ENCODE peak calls at places on chromosomes 11 and 22, in six cellular contexts. J is HCT116, A is type B pancreatic cell, R is ACHN, T is choroid plexus epithelial cell, P is ELF-1. Z is an unnamed sample.

GRCh38 chr22:48939441-48940265 is 888.0 kb downstream of the BRD1 start:
- DNase-seq in J (no peak), A (peak), R (no peak), T (no peak), P (no peak), Z (no peak)

GRCh38 chr11:71458146-71459070 is 5.4 kb downstream of the NADSYN1 start:
- DNase-seq in J (no peak), A (no peak), R (no peak), T (no peak), P (no peak), Z (no peak)

GRCh38 chr22:43151251-43152000 is at the start of gene TSPO:
- DNase-seq in J (no peak), A (no peak), R (peak), T (no peak), P (no peak), Z (peak)

GRCh38 chr11:67302571-67303131 is 679 bp upstream of the SSH3 start:
- DNase-seq in J (no peak), A (no peak), R (peak), T (peak), P (peak), Z (peak)

GRCh38 chr22:40335358-40335757 is 10.9 kb upstream of the ADSL start:
- DNase-seq in J (no peak), A (no peak), R (no peak), T (no peak), P (no peak), Z (no peak)

GRCh38 chr11:64747961-64748715 is 4.2 kb upstream of the RASGRP2 start:
- DNase-seq in J (no peak), A (no peak), R (no peak), T (no peak), P (no peak), Z (no peak)

GRCh38 chr11:68461284-68461861 is 821 bp downstream of the PPP6R3 start:
- DNase-seq in J (no peak), A (no peak), R (peak), T (peak), P (peak), Z (peak)

GRCh38 chr11:127925430-127925829 is 661.9 kb downstream of the ETS1 start:
- DNase-seq in J (no peak), A (no peak), R (no peak), T (peak), P (no peak), Z (no peak)

GRCh38 chr22:33005476-33005875 is 52.7 kb downstream of the SYN3 start:
- DNase-seq in J (no peak), A (no peak), R (no peak), T (no peak), P (no peak), Z (no peak)

GRCh38 chr11:81570669-81571068 is 1163.0 kb downstream of the FAM181B start:
- DNase-seq in J (no peak), A (no peak), R (no peak), T (no peak), P (no peak), Z (no peak)

GRCh38 chr11:6204708-6205107 is 649 bp upstream of the C11orf42 start:
- DNase-seq in J (no peak), A (no peak), R (no peak), T (peak), P (no peak), Z (no peak)

GRCh38 chr11:84906995-84907394 is 720.1 kb downstream of the DLG2 start:
- DNase-seq in J (no peak), A (no peak), R (no peak), T (peak), P (no peak), Z (no peak)

GRCh38 chr11:19080579-19080993 is 20.1 kb upstream of the MRGPRX2 start:
- DNase-seq in J (no peak), A (no peak), R (no peak), T (peak), P (no peak), Z (no peak)

GRCh38 chr11:26028294-26028954 is 303.5 kb upstream of the ANO3 start:
- DNase-seq in J (no peak), A (no peak), R (no peak), T (peak), P (no peak), Z (peak)

GRCh38 chr11:62857541-62857982 is 18.2 kb upstream of the WDR74 start:
- DNase-seq in J (no peak), A (no peak), R (no peak), T (no peak), P (peak), Z (no peak)

GRCh38 chr11:1049431-1049891 is 12.9 kb upstream of the MUC6 start:
- DNase-seq in J (no peak), A (no peak), R (no peak), T (no peak), P (no peak), Z (no peak)

GRCh38 chr22:30822216-30823014 is 127.7 kb downstream of the OSBP2 start:
- DNase-seq in J (no peak), A (no peak), R (no peak), T (no peak), P (peak), Z (no peak)

GRCh38 chr11:12171921-12172320 is 61.5 kb downstream of the MICAL2 start:
- DNase-seq in J (no peak), A (no peak), R (no peak), T (no peak), P (no peak), Z (no peak)

GRCh38 chr11:126139541-126140091 is 71.8 kb downstream of the RPUSD4 start:
- DNase-seq in J (no peak), A (no peak), R (no peak), T (peak), P (no peak), Z (no peak)

GRCh38 chr22:25482868-25483639 is 81.4 kb upstream of the GRK3 start:
- DNase-seq in J (no peak), A (no peak), R (no peak), T (no peak), P (no peak), Z (no peak)

GRCh38 chr22:30245985-30246901 is at the start of gene LIF:
- DNase-seq in J (no peak), A (no peak), R (no peak), T (peak), P (no peak), Z (no peak)

GRCh38 chr11:112555491-112556364 is 295.1 kb upstream of the PLET1 start:
- DNase-seq in J (peak), A (peak), R (peak), T (peak), P (peak), Z (peak)

GRCh38 chr11:2833051-2833937 is 52.3 kb downstream of the CDKN1C start:
- DNase-seq in J (no peak), A (no peak), R (no peak), T (no peak), P (no peak), Z (no peak)

GRCh38 chr11:36501236-36501635 is 8.8 kb downstream of the TRAF6 start:
- DNase-seq in J (no peak), A (no peak), R (no peak), T (no peak), P (no peak), Z (no peak)

GRCh38 chr11:44304091-44305084 is 5.6 kb downstream of the ALX4 start:
- DNase-seq in J (no peak), A (no peak), R (no peak), T (no peak), P (peak), Z (no peak)

GRCh38 chr11:92657226-92657625 is 312.2 kb upstream of the MTNR1B start:
- DNase-seq in J (no peak), A (no peak), R (no peak), T (no peak), P (no peak), Z (no peak)

GRCh38 chr22:44570476-44571445 is 72.7 kb upstream of the RTL6 start:
- DNase-seq in J (no peak), A (peak), R (no peak), T (no peak), P (no peak), Z (no peak)

GRCh38 chr11:47469411-47470179 is 20.7 kb upstream of the RAPSN start:
- DNase-seq in J (no peak), A (no peak), R (no peak), T (peak), P (peak), Z (no peak)

GRCh38 chr22:46969491-46969890 is 207.0 kb downstream of the TBC1D22A start:
- DNase-seq in J (no peak), A (no peak), R (no peak), T (no peak), P (no peak), Z (no peak)

GRCh38 chr11:72972541-72973128 is 158.4 kb downstream of the ATG16L2 start:
- DNase-seq in J (no peak), A (no peak), R (no peak), T (peak), P (no peak), Z (no peak)

GRCh38 chr11:20355221-20356219 is 8.0 kb upstream of the HTATIP2 start:
- DNase-seq in J (peak), A (no peak), R (no peak), T (peak), P (no peak), Z (peak)

GRCh38 chr11:114169321-114169749 is 109.8 kb downstream of the ZBTB16 start:
- DNase-seq in J (no peak), A (no peak), R (no peak), T (no peak), P (no peak), Z (no peak)

GRCh38 chr11:69925366-69926196 is 106.4 kb upstream of the FGF3 start:
- DNase-seq in J (no peak), A (no peak), R (no peak), T (no peak), P (peak), Z (no peak)

GRCh38 chr11:35791088-35791958 is 128.7 kb downstream of the TRIM44 start:
- DNase-seq in J (no peak), A (no peak), R (no peak), T (peak), P (no peak), Z (no peak)

GRCh38 chr11:128575956-128576340 is 11.4 kb downstream of the ETS1 start:
- DNase-seq in J (no peak), A (no peak), R (no peak), T (peak), P (no peak), Z (no peak)

GRCh38 chr11:69515271-69516245 is 34.1 kb downstream of the LINC01488 start:
- DNase-seq in J (no peak), A (no peak), R (no peak), T (no peak), P (no peak), Z (no peak)

Z was measured in A549.